ENCODE peak calls at places on chromosomes 7 and 10, in four cellular contexts. Q is cardiac fibroblast, R is epithelial cell of esophagus, M is fibroblast of the aortic adventitia. B is an unnamed sample.

GRCh38 chr7:13049946-13050345 is 362.5 kb downstream of the ARL4A start:
- DNase-seq in Q (no peak), R (no peak), M (no peak), B (no peak)

GRCh38 chr7:50421043-50421442 is 29.1 kb downstream of the FIGNL1 start:
- DNase-seq in Q (no peak), R (no peak), M (no peak), B (no peak)

GRCh38 chr10:94983555-94983954 is 45.1 kb downstream of the CYP2C9 start:
- DNase-seq in Q (no peak), R (no peak), M (no peak), B (no peak)

GRCh38 chr7:41222704-41223103 is 480.2 kb downstream of the INHBA start:
- DNase-seq in Q (peak), R (peak), M (peak), B (no peak)

GRCh38 chr10:52703898-52704297 is 68.7 kb downstream of the MBL2 start:
- DNase-seq in Q (no peak), R (no peak), M (no peak), B (no peak)

GRCh38 chr10:94916423-94916822 is 22.0 kb upstream of the CYP2C9 start:
- DNase-seq in Q (no peak), R (no peak), M (no peak), B (no peak)

GRCh38 chr7:68269410-68269809 is 1272.8 kb downstream of the TYW1 start:
- DNase-seq in Q (no peak), R (no peak), M (peak), B (no peak)

GRCh38 chr7:19377611-19378339 is 232.6 kb upstream of the FERD3L start:
- DNase-seq in Q (peak), R (peak), M (peak), B (peak)

GRCh38 chr7:71454981-71455380 is 323.0 kb downstream of the GALNT17 start:
- DNase-seq in Q (no peak), R (no peak), M (no peak), B (no peak)

GRCh38 chr10:23968296-23968695 is 240.6 kb upstream of the KIAA1217 start:
- DNase-seq in Q (no peak), R (no peak), M (no peak), B (no peak)

GRCh38 chr7:44285561-44285960 is 39.8 kb downstream of the CAMK2B start:
- DNase-seq in Q (no peak), R (no peak), M (no peak), B (no peak)

GRCh38 chr10:82089327-82089726 is 214.3 kb downstream of the NRG3 start:
- DNase-seq in Q (no peak), R (no peak), M (no peak), B (no peak)

GRCh38 chr10:86868353-86868752 is 89.1 kb downstream of the MMRN2 start:
- DNase-seq in Q (peak), R (no peak), M (peak), B (no peak)

GRCh38 chr7:145692237-145692950 is 424.2 kb upstream of the CNTNAP2 start:
- DNase-seq in Q (peak), R (peak), M (no peak), B (no peak)

GRCh38 chr10:5889624-5890518 is at the start of the genes ANKRD16 and FBH1:
- DNase-seq in Q (peak), R (peak), M (peak), B (peak)
- TF ChIP-seq CTCF in Q (no peak), R (no peak), M (no peak), B (no peak)

GRCh38 chr10:121222842-121223241 is 371.7 kb downstream of the WDR11 start:
- DNase-seq in Q (no peak), R (peak), M (no peak), B (no peak)

GRCh38 chr10:121216295-121216694 is 365.1 kb downstream of the WDR11 start:
- DNase-seq in Q (no peak), R (no peak), M (no peak), B (no peak)

GRCh38 chr10:121216721-121217181 is 365.6 kb downstream of the WDR11 start:
- DNase-seq in Q (no peak), R (no peak), M (no peak), B (no peak)

GRCh38 chr10:121217331-121217730 is 366.2 kb downstream of the WDR11 start:
- DNase-seq in Q (no peak), R (no peak), M (no peak), B (no peak)

GRCh38 chr10:121221991-121222390 is 370.8 kb downstream of the WDR11 start:
- DNase-seq in Q (no peak), R (no peak), M (no peak), B (no peak)
- TF ChIP-seq CTCF in Q (no peak), R (no peak), M (no peak), B (no peak)

DNA sequence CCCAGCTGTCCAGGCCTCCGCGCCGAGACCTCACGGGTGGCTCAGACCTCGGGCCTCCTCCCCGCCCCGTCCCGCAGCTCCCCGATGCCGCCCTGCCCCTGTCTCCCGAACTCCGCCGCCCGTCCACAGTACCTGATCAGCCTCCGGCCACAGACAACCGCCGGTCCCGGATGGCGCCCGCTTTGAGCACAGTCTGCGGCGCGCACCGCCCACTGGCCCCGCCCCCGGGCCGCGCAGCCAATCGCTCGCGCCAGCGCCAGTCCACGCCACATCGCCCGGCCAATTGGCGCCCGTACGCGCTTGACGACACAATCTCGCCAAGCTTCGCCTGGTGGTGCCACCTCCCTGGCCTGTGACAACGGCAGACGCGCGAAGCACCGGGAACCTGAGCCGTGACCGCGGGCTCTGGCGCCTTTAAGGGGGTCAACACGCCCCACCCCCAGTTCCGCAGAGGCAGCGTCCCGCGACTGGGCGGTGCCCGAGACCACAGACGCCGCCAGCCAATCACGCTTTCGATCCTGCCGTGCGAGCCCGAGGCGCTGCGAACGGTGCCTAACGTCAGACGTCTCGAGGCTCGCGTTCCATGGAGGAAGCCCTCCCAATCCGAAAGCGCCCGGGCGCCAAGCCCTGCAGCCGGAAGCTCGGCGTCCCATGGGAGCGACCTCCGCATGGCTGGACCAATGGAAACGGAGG is at the start of gene IDI1:
- DNase-seq in Q (peak), R (peak), M (peak), B (peak)
- TF ChIP-seq CTCF in Q (no peak), R (no peak), M (no peak), B (no peak)

DNA sequence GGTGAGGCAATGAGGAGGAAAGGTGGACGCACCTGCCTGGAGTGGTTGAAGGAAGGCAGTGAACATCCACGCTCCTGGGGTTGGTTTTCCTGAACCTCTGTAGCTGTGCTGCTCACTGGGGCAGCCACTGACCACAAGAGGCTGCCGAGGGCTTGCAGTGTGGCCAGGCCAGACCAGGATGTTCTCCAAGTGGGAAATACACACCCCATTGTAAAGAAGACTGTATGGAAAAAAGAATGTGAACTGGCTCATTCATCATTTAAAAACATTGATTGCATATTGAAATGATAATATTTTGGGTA is 107.6 kb downstream of the SNX10 start:
- DNase-seq in Q (no peak), R (no peak), M (no peak), B (no peak)
- TF ChIP-seq CTCF in Q (peak), R (no peak), M (peak), B (no peak)

DNA sequence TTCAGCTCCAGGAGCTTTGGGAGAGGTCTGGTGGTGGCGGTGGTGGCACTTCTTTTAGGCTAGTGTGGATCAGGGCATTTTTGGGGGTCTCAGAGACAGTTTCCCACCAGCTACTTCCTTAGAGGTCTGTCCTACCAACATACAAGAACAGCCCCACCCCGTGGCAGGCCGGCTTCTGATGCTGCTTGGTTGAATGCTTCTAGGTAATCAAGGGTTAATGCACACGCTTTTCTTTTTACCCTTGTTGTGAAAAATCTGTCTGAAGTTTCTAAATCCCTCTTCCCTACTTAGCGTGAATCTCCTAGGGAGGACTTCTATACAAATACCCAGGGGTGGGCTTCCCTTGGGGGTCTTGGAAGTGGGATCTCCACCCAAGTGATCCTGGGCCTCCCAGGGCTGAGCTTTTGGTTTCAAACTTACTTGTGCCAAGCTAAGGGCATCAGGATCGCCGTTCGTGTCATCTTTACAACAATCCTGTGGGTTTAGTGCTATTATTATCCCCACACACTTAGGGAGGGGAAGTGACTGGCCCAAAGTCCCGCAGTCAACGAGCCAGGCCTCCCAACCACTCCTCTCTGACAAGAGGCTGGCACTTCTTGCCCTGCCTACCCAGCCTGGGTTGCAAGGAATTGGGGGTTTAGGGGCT is 1.7 kb downstream of the SH2B2 start:
- DNase-seq in Q (no peak), R (no peak), M (no peak), B (no peak)
- TF ChIP-seq CTCF in Q (peak), R (no peak), M (no peak), B (no peak)

GRCh38 chr7:151412318-151412717 is 2.5 kb upstream of the WDR86 start:
- DNase-seq in Q (no peak), R (no peak), M (no peak), B (no peak)

GRCh38 chr7:151413241-151413640 is 3.4 kb upstream of the WDR86 start:
- DNase-seq in Q (no peak), R (no peak), M (no peak), B (no peak)

GRCh38 chr7:151410405-151411390 is 860 bp upstream of the WDR86 start:
- DNase-seq in Q (no peak), R (no peak), M (no peak), B (no peak)

GRCh38 chr7:151409555-151410404 is at the start of gene WDR86:
- DNase-seq in Q (no peak), R (no peak), M (no peak), B (no peak)

DNA sequence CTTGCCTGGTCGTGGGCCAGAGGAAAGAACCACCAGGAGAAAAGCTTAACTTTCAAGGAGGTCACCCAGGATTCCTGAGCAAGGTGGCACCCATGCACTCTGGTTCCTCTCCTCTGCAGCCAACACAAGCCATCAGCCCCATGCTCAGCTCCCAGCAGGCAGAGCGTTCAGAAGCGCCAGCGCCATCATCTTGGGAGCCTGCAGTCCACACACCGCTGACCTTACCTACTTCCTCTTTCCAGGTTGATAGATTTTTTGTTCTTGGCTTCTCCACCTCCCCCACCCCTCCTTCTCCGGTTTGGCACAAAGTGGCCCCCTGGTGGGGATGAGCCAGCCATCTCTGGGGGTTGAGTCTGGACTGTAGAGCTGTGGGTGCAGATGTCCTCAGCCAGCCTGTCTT is 1.7 kb upstream of the WDR86 start:
- DNase-seq in Q (no peak), R (no peak), M (no peak), B (no peak)
- TF ChIP-seq CTCF in Q (no peak), R (no peak), M (no peak), B (no peak)

GRCh38 chr7:25952277-25953057 is 199.5 kb upstream of the NFE2L3 start:
- DNase-seq in Q (no peak), R (no peak), M (no peak), B (no peak)

GRCh38 chr7:25951414-25952276 is 200.4 kb upstream of the NFE2L3 start:
- DNase-seq in Q (no peak), R (no peak), M (no peak), B (no peak)

GRCh38 chr7:25950488-25951413 is 201.2 kb upstream of the NFE2L3 start:
- DNase-seq in Q (peak), R (peak), M (peak), B (peak)

GRCh38 chr7:25947669-25948516 is 204.1 kb upstream of the NFE2L3 start:
- DNase-seq in Q (no peak), R (no peak), M (no peak), B (no peak)

DNA sequence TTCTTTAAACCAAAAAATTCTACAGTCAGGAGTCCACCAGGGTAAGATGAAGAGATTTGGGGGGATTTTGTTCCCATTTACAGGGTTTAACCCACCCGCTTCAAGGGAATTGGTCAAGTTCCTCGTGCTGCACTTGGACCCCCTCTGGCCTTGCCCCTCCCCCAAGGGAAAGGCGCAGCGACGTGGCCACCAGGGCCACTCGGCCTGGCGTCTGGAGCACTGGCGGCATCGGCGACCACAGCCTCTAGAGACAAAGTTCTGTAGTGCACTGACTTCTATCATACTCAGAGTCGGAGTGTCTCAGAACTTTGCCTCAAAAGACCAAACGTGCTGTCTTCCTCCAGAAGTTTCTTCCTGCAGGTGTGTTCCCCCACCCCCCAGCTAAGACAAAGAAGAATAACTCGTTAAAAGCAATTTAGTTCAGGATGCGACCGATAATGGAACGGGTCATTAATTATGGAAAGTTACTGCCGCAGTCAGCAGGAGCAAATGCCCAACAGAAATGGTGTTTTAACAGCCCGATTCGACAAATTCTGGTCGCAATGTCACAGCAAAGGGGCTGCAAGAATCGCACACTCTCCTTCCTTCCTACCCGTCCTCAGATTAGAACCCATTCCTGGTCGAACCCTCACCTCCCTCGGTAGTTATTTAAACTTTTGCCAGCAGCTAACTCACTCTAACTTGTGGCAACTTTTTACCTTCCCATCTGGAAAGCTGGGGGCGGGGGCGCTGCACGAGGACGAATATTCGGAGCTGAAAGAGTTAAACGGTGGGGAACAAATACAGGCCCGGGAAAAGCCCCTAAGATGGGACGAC is 202.1 kb upstream of the NFE2L3 start:
- DNase-seq in Q (no peak), R (no peak), M (no peak), B (no peak)
- TF ChIP-seq CTCF in Q (no peak), R (peak), M (no peak), B (no peak)

GRCh38 chr10:13074562-13075451 is 25.2 kb upstream of the OPTN start:
- DNase-seq in Q (peak), R (peak), M (peak), B (peak)
- TF ChIP-seq CTCF in Q (peak), R (peak), M (peak), B (peak)

B was measured in AG09319.